ENCODE peak calls at places on chromosome 21, in nine cellular contexts. W, K, I, E, G, M, N, U and H are unnamed samples.

GRCh38 chr21:46515109-46515508 is 56.4 kb downstream of the DIP2A start:
- DNase-seq in W (no peak), K (no peak), I (peak; percentile 42), E (no peak), G (peak; percentile 59), M (no peak), N (peak; percentile 16), U (peak; percentile 11), H (no peak)

GRCh38 chr21:42358937-42359336 is 7.4 kb downstream of the TFF1 start:
- DNase-seq in W (no peak), K (no peak), I (no peak), E (no peak), G (no peak), M (no peak), N (no peak), U (no peak), H (no peak)

GRCh38 chr21:17921579-17922530 is 102.7 kb upstream of the C21orf91 start:
- DNase-seq in W (no peak), K (peak; percentile 33), I (peak; percentile 74), E (no peak), G (peak; percentile 78), M (peak; percentile 70), N (no peak), U (peak; percentile 91), H (peak; percentile 54)

GRCh38 chr21:42202321-42202720 is 16.6 kb upstream of the ABCG1 start:
- DNase-seq in W (no peak), K (no peak), I (no peak), E (no peak), G (peak; percentile 11), M (no peak), N (no peak), U (no peak), H (no peak)

GRCh38 chr21:41819856-41820281 is 53.0 kb upstream of the RIPK4 start:
- DNase-seq in W (peak; percentile 60), K (no peak), I (no peak), E (no peak), G (no peak), M (no peak), N (no peak), U (no peak), H (no peak)

GRCh38 chr21:17492415-17493168 is 20.3 kb upstream of the CXADR start:
- DNase-seq in W (no peak), K (no peak), I (peak; percentile 11), E (no peak), G (no peak), M (no peak), N (no peak), U (peak; percentile 34), H (no peak)

GRCh38 chr21:34878501-34878900 is 170.6 kb downstream of the RUNX1 start:
- DNase-seq in W (no peak), K (no peak), I (no peak), E (peak; percentile 77), G (no peak), M (peak; percentile 3), N (no peak), U (no peak), H (no peak)

GRCh38 chr21:16514316-16514715 is 784.5 kb downstream of the USP25 start:
- DNase-seq in W (no peak), K (no peak), I (no peak), E (no peak), G (peak; percentile 56), M (no peak), N (no peak), U (peak; percentile 28), H (no peak)

GRCh38 chr21:38805282-38806152 is at the start of gene ETS2:
- DNase-seq in W (peak; percentile 84), K (peak; percentile 80), I (peak; percentile 88), E (peak; percentile 93), G (peak; percentile 94), M (peak; percentile 95), N (peak; percentile 90), U (peak; percentile 87), H (peak; percentile 76)

GRCh38 chr21:38804617-38805281 is 980 bp upstream of the ETS2 start:
- DNase-seq in W (no peak), K (no peak), I (no peak), E (peak; percentile 69), G (no peak), M (peak; percentile 78), N (peak; percentile 74), U (peak; percentile 54), H (no peak)

GRCh38 chr21:26966360-26966977 is 419 bp downstream of the ADAMTS5 start:
- DNase-seq in W (no peak), K (no peak), I (peak; percentile 33), E (no peak), G (peak; percentile 17), M (peak; percentile 58), N (peak; percentile 52), U (peak; percentile 58), H (no peak)

GRCh38 chr21:21463456-21463855 is 465.2 kb downstream of the NCAM2 start:
- DNase-seq in W (no peak), K (no peak), I (no peak), E (no peak), G (no peak), M (no peak), N (no peak), U (peak; percentile 25), H (no peak)

GRCh38 chr21:35635261-35635660 is 425.1 kb downstream of the SETD4 start:
- DNase-seq in W (no peak), K (no peak), I (no peak), E (peak; percentile 2), G (peak; percentile 97), M (peak; percentile 94), N (no peak), U (peak; percentile 92), H (peak; percentile 95)

GRCh38 chr21:19603011-19603593 is 1199.5 kb upstream of the TMPRSS15 start:
- DNase-seq in W (no peak), K (no peak), I (no peak), E (no peak), G (no peak), M (no peak), N (no peak), U (no peak), H (no peak)

DNA sequence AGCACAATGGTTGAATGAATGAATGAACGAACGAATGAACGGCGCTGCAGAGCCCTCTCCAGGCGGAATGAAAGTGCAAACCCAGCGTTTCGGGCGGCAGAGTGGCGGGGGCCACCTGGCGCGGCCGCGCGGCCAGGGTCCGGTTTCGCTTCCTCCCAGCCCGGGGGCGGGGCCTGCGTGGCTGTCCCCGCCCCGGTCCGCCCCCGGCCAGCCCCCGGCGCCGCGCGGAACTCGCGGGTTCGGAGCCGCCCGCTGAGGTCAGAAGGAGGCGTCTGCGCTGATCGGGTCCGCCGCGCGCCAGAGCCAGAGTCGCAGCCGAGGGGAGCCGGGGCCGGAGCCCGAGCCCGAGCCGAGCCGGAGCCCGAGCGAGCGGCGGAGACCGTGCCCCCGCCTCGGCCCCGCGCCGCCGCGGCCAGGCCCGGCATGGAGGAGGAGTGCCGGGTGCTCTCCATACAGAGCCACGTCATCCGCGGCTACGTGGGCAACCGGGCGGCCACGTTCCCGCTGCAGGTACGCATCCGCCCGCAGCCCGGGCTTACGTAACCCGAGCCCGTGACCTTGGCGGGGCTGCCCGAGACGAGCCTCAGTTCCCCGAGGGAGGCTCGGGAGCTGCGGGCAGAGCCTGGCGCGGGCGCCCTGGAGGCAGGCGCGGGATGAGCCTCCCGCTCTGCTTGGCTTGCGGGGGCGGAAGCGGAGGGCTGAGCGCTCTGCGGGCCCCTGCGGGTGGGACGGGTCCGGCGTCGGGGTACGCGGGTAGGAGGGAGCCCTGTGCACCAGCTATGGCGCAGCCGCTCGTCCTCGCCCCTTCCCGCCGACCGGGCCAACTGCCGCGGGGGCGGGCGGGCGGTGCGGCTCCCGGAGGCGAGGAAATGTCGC is at the start of gene PDXK:
- DNase-seq in W (peak; percentile 91), K (no peak), I (peak; percentile 66), E (peak; percentile 76), G (peak; percentile 76), M (peak; percentile 94), N (peak; percentile 92), U (peak; percentile 69), H (peak; percentile 67)
- TF ChIP-seq CTCF in W (no peak), K (no peak), I (no peak), E (peak; percentile 14), G (no peak), M (no peak), N (peak; percentile 3), U (no peak), H (peak; percentile 29)

GRCh38 chr21:45366931-45367401 is 38.0 kb upstream of the COL18A1 start:
- DNase-seq in W (no peak), K (peak; percentile 93), I (no peak), E (peak; percentile 79), G (peak; percentile 97), M (peak; percentile 92), N (no peak), U (peak; percentile 88), H (peak; percentile 79)
- TF ChIP-seq CTCF in W (no peak), K (peak; percentile 26), I (no peak), E (no peak), G (peak; percentile 36), M (no peak), N (peak; percentile 24), U (no peak), H (peak; percentile 50)

DNA sequence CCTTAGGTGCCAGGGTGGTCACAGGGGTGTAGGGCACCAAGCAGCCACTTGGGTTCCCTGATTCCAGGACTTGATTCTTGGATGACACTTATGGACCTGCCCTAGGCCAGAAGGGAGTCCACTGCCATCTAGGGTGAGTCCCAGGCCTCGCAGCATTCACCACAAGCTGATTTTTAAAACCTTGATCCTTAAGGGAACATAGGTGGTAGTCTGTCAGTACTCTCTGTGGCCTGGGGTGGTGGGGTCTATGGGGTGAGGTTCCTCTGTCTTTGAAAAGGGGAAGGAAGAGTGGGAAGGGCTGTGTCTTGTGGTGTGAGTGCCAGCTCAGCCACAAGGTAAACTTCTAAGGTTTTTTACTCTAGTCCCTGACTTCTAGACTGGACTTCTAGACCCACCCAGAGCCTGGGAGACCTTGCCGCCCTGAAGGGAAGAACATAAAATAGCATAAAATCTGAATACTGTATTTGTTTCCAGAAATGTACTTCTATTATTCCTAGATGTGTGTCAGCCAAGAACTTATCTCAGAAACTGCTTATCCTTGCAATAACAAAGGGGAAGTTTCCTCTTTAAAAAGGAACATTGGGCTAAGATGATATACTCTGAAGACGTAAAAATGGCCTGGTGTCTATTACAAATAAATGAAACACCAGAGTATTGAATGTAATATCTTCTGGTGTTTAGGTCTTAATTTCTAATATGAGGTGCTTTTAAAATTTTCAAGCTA is 757.3 kb downstream of the LTN1 start:
- DNase-seq in W (no peak), K (no peak), I (no peak), E (no peak), G (no peak), M (no peak), N (no peak), U (no peak), H (peak; percentile 20)
- TF ChIP-seq CTCF in W (no peak), K (peak; percentile 22), I (no peak), E (no peak), G (peak; percentile 16), M (no peak), N (peak; percentile 42), U (peak; percentile 6), H (peak; percentile 63)

DNA sequence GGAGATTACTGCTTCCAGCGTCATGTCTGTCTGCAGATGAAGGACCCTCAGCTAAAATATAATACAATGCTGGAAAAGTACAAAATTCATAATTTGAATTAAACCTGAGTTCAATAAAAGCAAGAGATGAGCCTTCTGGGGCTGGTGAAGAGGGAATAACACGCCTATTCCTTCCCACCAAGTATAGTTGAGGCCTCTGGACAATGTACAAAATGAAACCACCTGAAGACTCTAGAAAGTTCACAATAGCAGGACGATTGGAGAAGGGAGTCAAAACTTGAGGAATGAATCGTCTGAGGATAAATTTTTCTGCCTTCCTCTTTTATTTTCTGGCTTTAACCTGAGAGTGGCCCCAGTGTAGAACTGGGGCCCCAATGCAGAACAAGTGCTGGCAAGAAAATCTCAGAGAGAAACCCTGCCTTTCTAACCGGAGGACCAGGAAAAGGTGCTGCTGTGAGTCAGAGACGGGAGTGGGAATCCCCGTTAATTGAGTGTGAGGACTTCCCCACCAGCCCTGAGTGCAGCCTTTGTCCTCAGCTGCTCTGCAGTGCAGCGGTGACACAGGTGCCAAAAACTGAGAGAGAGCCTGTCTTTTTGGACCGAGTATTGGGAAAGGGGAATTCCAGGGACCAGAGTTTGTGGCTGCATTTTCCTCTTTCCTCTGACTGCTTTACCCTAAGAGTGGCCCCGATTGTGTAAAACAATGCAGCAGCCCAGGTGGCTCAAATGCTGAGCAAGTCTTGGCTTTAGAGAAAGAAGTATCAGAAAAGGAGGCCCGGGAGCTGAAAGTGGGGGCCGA is 264.9 kb downstream of the DYRK1A start:
- DNase-seq in W (no peak), K (no peak), I (no peak), E (peak; percentile 29), G (peak; percentile 56), M (no peak), N (no peak), U (no peak), H (no peak)
- TF ChIP-seq CTCF in W (no peak), K (no peak), I (no peak), E (no peak), G (no peak), M (no peak), N (no peak), U (no peak), H (no peak)